ENCODE peak calls at places on chromosomes 16 and 17, in five cellular contexts. One of them, this sample, is unnamed. For H3K4me1, the result is how much of the 10 kb centered on the place peaks cover.

GRCh38 chr17:72661093-72661944 is 431.2 kb downstream of the SLC39A11 start:
- DNase-seq in mesendoderm: peak
- DNase-seq in NT2/D1: no peak
- DNase-seq in fibroblast of lung: no peak
- DNase-seq in neuronal stem cell: no peak
- DNase-seq in this sample: no peak

GRCh38 chr17:81831957-81832607 is 1.0 kb downstream of the MCRIP1 start:
- DNase-seq in mesendoderm: no peak
- DNase-seq in NT2/D1: no peak
- DNase-seq in fibroblast of lung: no peak
- DNase-seq in neuronal stem cell: no peak
- DNase-seq in this sample: peak

GRCh38 chr16:77881355-77882003 is 93.1 kb downstream of the VAT1L start:
- DNase-seq in mesendoderm: no peak
- DNase-seq in NT2/D1: no peak
- DNase-seq in fibroblast of lung: no peak
- DNase-seq in neuronal stem cell: no peak
- DNase-seq in this sample: no peak

GRCh38 chr17:69246726-69247375 is 18.2 kb upstream of the ABCA10 start:
- DNase-seq in mesendoderm: peak
- DNase-seq in NT2/D1: no peak
- DNase-seq in fibroblast of lung: peak
- DNase-seq in neuronal stem cell: peak
- DNase-seq in this sample: no peak

GRCh38 chr16:89657442-89658220 is at the start of the genes CHMP1A and SPATA33:
- DNase-seq in mesendoderm: peak
- DNase-seq in NT2/D1: peak
- DNase-seq in fibroblast of lung: peak
- DNase-seq in neuronal stem cell: peak
- DNase-seq in this sample: peak

GRCh38 chr17:28499366-28499668 is 6.8 kb upstream of the FOXN1 start:
- DNase-seq in mesendoderm: no peak
- DNase-seq in NT2/D1: no peak
- DNase-seq in fibroblast of lung: no peak
- DNase-seq in neuronal stem cell: no peak
- DNase-seq in this sample: no peak

GRCh38 chr17:72175787-72176515 is 55.1 kb downstream of the SOX9 start:
- DNase-seq in mesendoderm: no peak
- DNase-seq in NT2/D1: no peak
- DNase-seq in fibroblast of lung: no peak
- DNase-seq in neuronal stem cell: no peak
- DNase-seq in this sample: peak

GRCh38 chr17:28492352-28493310 is 13.5 kb upstream of the FOXN1 start:
- DNase-seq in mesendoderm: no peak
- DNase-seq in NT2/D1: no peak
- DNase-seq in fibroblast of lung: peak
- DNase-seq in neuronal stem cell: no peak
- DNase-seq in this sample: peak

GRCh38 chr17:7862692-7863437 is 5.1 kb downstream of the CYB5D1 start:
- DNase-seq in mesendoderm: peak
- DNase-seq in NT2/D1: no peak
- DNase-seq in fibroblast of lung: peak
- DNase-seq in neuronal stem cell: peak
- DNase-seq in this sample: no peak

GRCh38 chr17:50428831-50429424 is 2.9 kb downstream of the ACSF2 start:
- DNase-seq in mesendoderm: no peak
- DNase-seq in NT2/D1: no peak
- DNase-seq in fibroblast of lung: no peak
- DNase-seq in neuronal stem cell: no peak
- DNase-seq in this sample: no peak

GRCh38 chr17:61415374-61416210 is 15.9 kb downstream of the TBX2 start:
- DNase-seq in mesendoderm: no peak
- DNase-seq in NT2/D1: no peak
- DNase-seq in fibroblast of lung: peak
- DNase-seq in neuronal stem cell: no peak
- DNase-seq in this sample: no peak

GRCh38 chr16:19338335-19338734 is 52.8 kb downstream of the CLEC19A start:
- DNase-seq in mesendoderm: peak
- DNase-seq in NT2/D1: no peak
- DNase-seq in fibroblast of lung: no peak
- DNase-seq in neuronal stem cell: no peak
- DNase-seq in this sample: no peak

GRCh38 chr16:51326131-51326856 is 175.2 kb upstream of the SALL1 start:
- DNase-seq in mesendoderm: peak
- DNase-seq in NT2/D1: no peak
- DNase-seq in fibroblast of lung: peak
- DNase-seq in neuronal stem cell: no peak
- DNase-seq in this sample: no peak

GRCh38 chr17:21034350-21035235 is 8.2 kb downstream of the USP22 start:
- DNase-seq in mesendoderm: peak
- DNase-seq in NT2/D1: no peak
- DNase-seq in fibroblast of lung: peak
- DNase-seq in neuronal stem cell: no peak
- DNase-seq in this sample: no peak

GRCh38 chr17:19958023-19958422 is 19.6 kb downstream of the AKAP10 start:
- DNase-seq in mesendoderm: peak
- DNase-seq in NT2/D1: peak
- DNase-seq in fibroblast of lung: peak
- DNase-seq in neuronal stem cell: peak
- DNase-seq in this sample: no peak

GRCh38 chr16:14608111-14608566 is 21.9 kb downstream of the PARN start:
- DNase-seq in mesendoderm: no peak
- DNase-seq in NT2/D1: no peak
- DNase-seq in fibroblast of lung: no peak
- DNase-seq in neuronal stem cell: no peak
- DNase-seq in this sample: no peak

GRCh38 chr16:67950335-67950843 is 6.5 kb upstream of the LCAT start:
- DNase-seq in mesendoderm: no peak
- DNase-seq in NT2/D1: no peak
- DNase-seq in fibroblast of lung: no peak
- DNase-seq in neuronal stem cell: no peak
- DNase-seq in this sample: peak

GRCh38 chr16:4358831-4359561 is 7.9 kb upstream of the PAM16 start:
- DNase-seq in mesendoderm: peak
- DNase-seq in NT2/D1: peak
- DNase-seq in fibroblast of lung: peak
- DNase-seq in neuronal stem cell: peak
- DNase-seq in this sample: peak

GRCh38 chr16:69410285-69410990 is 14.0 kb upstream of the CYB5B start:
- DNase-seq in mesendoderm: no peak
- DNase-seq in NT2/D1: no peak
- DNase-seq in fibroblast of lung: peak
- DNase-seq in neuronal stem cell: no peak
- DNase-seq in this sample: no peak

GRCh38 chr17:4329838-4330237 is 36.6 kb downstream of the UBE2G1 start:
- DNase-seq in mesendoderm: peak
- DNase-seq in NT2/D1: no peak
- DNase-seq in fibroblast of lung: peak
- DNase-seq in neuronal stem cell: no peak
- DNase-seq in this sample: no peak

GRCh38 chr16:85898521-85899442 is at the start of gene IRF8:
- DNase-seq in mesendoderm: peak
- DNase-seq in NT2/D1: no peak
- DNase-seq in fibroblast of lung: peak
- DNase-seq in neuronal stem cell: peak
- DNase-seq in this sample: peak

DNA sequence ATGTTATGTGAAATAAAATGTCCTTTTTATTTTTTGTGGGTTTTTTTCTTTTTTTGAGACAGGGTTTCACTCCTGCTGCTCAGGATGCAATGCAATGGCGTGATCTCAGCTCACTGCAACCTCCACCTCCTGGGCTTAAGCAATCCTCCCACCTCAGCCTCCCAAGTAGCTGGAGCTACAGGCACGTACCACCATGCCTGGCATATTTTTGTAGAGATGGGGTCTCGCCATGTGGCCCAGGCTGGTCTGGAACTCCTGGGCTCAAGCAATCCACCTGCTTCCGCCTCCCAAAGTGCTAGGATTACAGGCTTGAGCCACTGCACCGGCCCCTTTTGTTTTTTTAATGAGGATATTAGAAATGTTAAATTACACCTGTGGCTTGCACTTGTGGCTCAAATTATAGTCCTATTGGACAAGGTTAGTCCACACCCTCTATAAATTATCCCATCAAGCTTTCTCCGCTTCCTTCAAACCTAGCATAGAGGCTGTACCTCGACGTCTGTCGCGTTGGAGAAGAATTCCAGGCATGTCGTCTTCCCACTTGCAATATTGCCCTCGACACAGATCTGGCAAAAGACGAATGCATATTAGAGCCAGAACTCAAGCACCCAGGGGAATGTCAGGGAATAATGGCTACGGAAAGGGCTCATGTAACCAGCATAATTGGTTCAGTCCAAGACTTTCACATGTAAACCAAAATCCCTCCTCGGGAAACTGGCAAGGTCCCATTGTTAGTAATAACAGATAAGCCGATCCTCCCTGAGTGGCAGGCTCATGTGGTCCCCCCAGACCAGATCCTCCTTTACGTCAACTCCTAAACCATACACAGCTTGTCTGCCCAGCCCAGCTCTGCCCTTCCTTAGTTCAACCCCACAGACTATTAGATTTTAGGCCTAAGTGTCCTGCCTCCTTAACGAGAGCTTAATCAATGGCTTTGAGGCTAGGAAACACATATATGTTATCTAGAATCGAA is 8.2 kb downstream of the TK2 start:
- DNase-seq in mesendoderm: no peak
- DNase-seq in NT2/D1: no peak
- DNase-seq in fibroblast of lung: no peak
- DNase-seq in neuronal stem cell: no peak
- DNase-seq in this sample: no peak
- H3K4me1 ChIP-seq in mesendoderm: under half
- H3K4me1 ChIP-seq in NT2/D1: under half
- H3K4me1 ChIP-seq in fibroblast of lung: under half
- H3K4me1 ChIP-seq in neuronal stem cell: under half
- H3K4me1 ChIP-seq in this sample: under half

GRCh38 chr16:87954361-87954760 is 3.1 kb downstream of the BANP start:
- DNase-seq in mesendoderm: no peak
- DNase-seq in NT2/D1: no peak
- DNase-seq in fibroblast of lung: no peak
- DNase-seq in neuronal stem cell: no peak
- DNase-seq in this sample: no peak

GRCh38 chr16:87956169-87956770 is 5.0 kb downstream of the BANP start:
- DNase-seq in mesendoderm: peak
- DNase-seq in NT2/D1: no peak
- DNase-seq in fibroblast of lung: peak
- DNase-seq in neuronal stem cell: peak
- DNase-seq in this sample: no peak

GRCh38 chr16:87955302-87956168 is 4.3 kb downstream of the BANP start:
- DNase-seq in mesendoderm: no peak
- DNase-seq in NT2/D1: no peak
- DNase-seq in fibroblast of lung: no peak
- DNase-seq in neuronal stem cell: no peak
- DNase-seq in this sample: no peak

GRCh38 chr16:87953308-87954208 is 2.3 kb downstream of the BANP start:
- DNase-seq in mesendoderm: no peak
- DNase-seq in NT2/D1: no peak
- DNase-seq in fibroblast of lung: no peak
- DNase-seq in neuronal stem cell: no peak
- DNase-seq in this sample: peak

GRCh38 chr16:87954826-87955225 is 3.6 kb downstream of the BANP start:
- DNase-seq in mesendoderm: no peak
- DNase-seq in NT2/D1: no peak
- DNase-seq in fibroblast of lung: no peak
- DNase-seq in neuronal stem cell: no peak
- DNase-seq in this sample: peak
- H3K9ac ChIP-seq in mesendoderm: no peak
- H3K9ac ChIP-seq in NT2/D1: no peak
- H3K9ac ChIP-seq in fibroblast of lung: no peak
- H3K9ac ChIP-seq in neuronal stem cell: no peak
- H3K9ac ChIP-seq in this sample: no peak

GRCh38 chr17:36926701-36927100 is 10.6 kb upstream of the LHX1 start:
- DNase-seq in mesendoderm: no peak
- DNase-seq in NT2/D1: no peak
- DNase-seq in fibroblast of lung: no peak
- DNase-seq in neuronal stem cell: no peak
- DNase-seq in this sample: no peak

GRCh38 chr17:36930501-36930900 is 6.8 kb upstream of the LHX1 start:
- DNase-seq in mesendoderm: no peak
- DNase-seq in NT2/D1: no peak
- DNase-seq in fibroblast of lung: no peak
- DNase-seq in neuronal stem cell: no peak
- DNase-seq in this sample: no peak

GRCh38 chr17:36931096-36931696 is 6.1 kb upstream of the LHX1 start:
- DNase-seq in mesendoderm: no peak
- DNase-seq in NT2/D1: no peak
- DNase-seq in fibroblast of lung: no peak
- DNase-seq in neuronal stem cell: no peak
- DNase-seq in this sample: no peak

GRCh38 chr17:36926226-36926625 is 11.0 kb upstream of the LHX1 start:
- DNase-seq in mesendoderm: peak
- DNase-seq in NT2/D1: no peak
- DNase-seq in fibroblast of lung: no peak
- DNase-seq in neuronal stem cell: no peak
- DNase-seq in this sample: no peak

GRCh38 chr17:36928450-36929125 is 8.7 kb upstream of the LHX1 start:
- DNase-seq in mesendoderm: no peak
- DNase-seq in NT2/D1: no peak
- DNase-seq in fibroblast of lung: no peak
- DNase-seq in neuronal stem cell: no peak
- DNase-seq in this sample: peak
- H3K4me3 ChIP-seq in mesendoderm: no peak
- H3K4me3 ChIP-seq in NT2/D1: no peak
- H3K4me3 ChIP-seq in fibroblast of lung: no peak
- H3K4me3 ChIP-seq in neuronal stem cell: no peak
- H3K4me3 ChIP-seq in this sample: no peak

DNA sequence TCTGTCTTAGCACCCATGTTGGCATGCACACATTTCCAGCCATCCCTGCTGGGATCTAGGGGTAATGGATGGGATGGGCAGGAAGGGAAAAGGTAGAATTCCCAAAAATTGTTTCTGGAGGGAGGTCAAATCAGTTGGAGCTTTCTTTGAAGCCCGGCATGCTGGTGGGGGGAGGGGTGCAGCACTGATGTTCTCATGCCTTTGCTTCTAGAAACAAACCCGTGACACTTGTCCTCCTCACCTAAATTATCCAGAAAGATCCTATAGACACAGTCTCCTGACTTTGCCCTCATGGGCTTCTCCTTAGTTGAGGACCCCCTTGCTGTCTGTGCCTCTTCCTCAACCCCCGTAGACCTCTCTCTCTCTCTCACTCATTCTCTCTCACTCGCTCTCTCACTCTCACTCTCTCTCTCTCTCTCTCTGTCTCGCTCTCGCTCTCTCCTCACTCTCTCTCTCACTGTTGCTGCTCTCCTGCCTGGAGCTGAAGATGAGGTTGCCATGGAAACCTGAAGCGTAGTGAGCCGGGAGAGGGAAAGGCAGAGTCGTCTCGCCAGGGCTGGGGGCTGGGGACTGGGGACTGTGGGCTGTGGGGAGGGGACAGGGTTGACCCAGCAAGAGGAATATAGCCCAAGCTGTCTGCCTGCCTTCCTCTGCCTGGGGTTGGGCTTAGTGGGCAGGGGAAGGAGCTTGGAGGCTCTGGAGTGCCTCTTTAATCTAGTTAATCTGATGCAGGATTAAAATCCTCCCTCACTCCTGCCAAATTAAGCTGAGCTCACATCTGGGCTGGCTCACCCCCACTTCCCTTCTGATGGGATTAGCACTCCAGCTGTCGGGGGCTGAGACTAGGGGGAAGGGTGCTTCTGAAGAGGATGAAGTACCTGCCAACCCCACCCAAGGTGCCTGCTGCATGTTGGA is 16.1 kb downstream of the LASP1 start:
- DNase-seq in mesendoderm: peak
- DNase-seq in NT2/D1: no peak
- DNase-seq in fibroblast of lung: peak
- DNase-seq in neuronal stem cell: no peak
- DNase-seq in this sample: no peak
- H3K4me1 ChIP-seq in mesendoderm: under half
- H3K4me1 ChIP-seq in NT2/D1: under half
- H3K4me1 ChIP-seq in fibroblast of lung: under half
- H3K4me1 ChIP-seq in neuronal stem cell: under half
- H3K4me1 ChIP-seq in this sample: under half